ENCODE peak calls at places on chromosomes 4 and X, in six cellular contexts. One of them, this sample, is unnamed.

GRCh38 chr4:3207531-3208037 is 41.4 kb upstream of the MSANTD1 start:
- DNase-seq in HTR-8/SVneo: no peak
- DNase-seq in GM18507: no peak
- DNase-seq in NCI-H1417 treated with DMSO at 0.1 percent for 48 hours: no peak
- DNase-seq in DMS79: no peak
- DNase-seq in hepatocyte: peak; percentile 23
- DNase-seq in this sample: peak; percentile 47

GRCh38 chr4:77538574-77539157 is 67.0 kb upstream of the CXCL13 start:
- DNase-seq in HTR-8/SVneo: no peak
- DNase-seq in hepatocyte: peak; percentile 36
- DNase-seq in NCI-H1417 treated with DMSO at 0.1 percent for 48 hours: no peak
- DNase-seq in DMS79: peak; percentile 11
- DNase-seq in GM18507: no peak
- DNase-seq in this sample: no peak

GRCh38 chr4:75099321-75099720 is 166.4 kb downstream of the PARM1 start:
- DNase-seq in NCI-H1417 treated with DMSO at 0.1 percent for 48 hours: no peak
- DNase-seq in GM18507: no peak
- DNase-seq in DMS79: no peak
- DNase-seq in hepatocyte: no peak
- DNase-seq in HTR-8/SVneo: no peak
- DNase-seq in this sample: no peak

GRCh38 chrX:17046478-17047097 is 100.1 kb downstream of the REPS2 start:
- DNase-seq in GM18507: no peak
- DNase-seq in hepatocyte: peak; percentile 80
- DNase-seq in DMS79: peak; percentile 24
- DNase-seq in NCI-H1417 treated with DMSO at 0.1 percent for 48 hours: peak; percentile 29
- DNase-seq in HTR-8/SVneo: peak; percentile 72
- DNase-seq in this sample: peak; percentile 70

GRCh38 chrX:53918697-53919096 is 125.6 kb downstream of the PHF8 start:
- DNase-seq in NCI-H1417 treated with DMSO at 0.1 percent for 48 hours: no peak
- DNase-seq in GM18507: no peak
- DNase-seq in DMS79: no peak
- DNase-seq in hepatocyte: no peak
- DNase-seq in HTR-8/SVneo: no peak
- DNase-seq in this sample: no peak

GRCh38 chr4:70559216-70559830 is 32.7 kb upstream of the AMBN start:
- DNase-seq in NCI-H1417 treated with DMSO at 0.1 percent for 48 hours: peak; percentile 31
- DNase-seq in GM18507: peak; percentile 33
- DNase-seq in hepatocyte: peak; percentile 64
- DNase-seq in DMS79: no peak
- DNase-seq in HTR-8/SVneo: peak; percentile 41
- DNase-seq in this sample: peak; percentile 60

GRCh38 chr4:118787844-118788380 is 48.0 kb downstream of the SEC24D start:
- DNase-seq in HTR-8/SVneo: no peak
- DNase-seq in GM18507: no peak
- DNase-seq in NCI-H1417 treated with DMSO at 0.1 percent for 48 hours: no peak
- DNase-seq in DMS79: no peak
- DNase-seq in hepatocyte: no peak
- DNase-seq in this sample: peak; percentile 23

GRCh38 chrX:15404712-15405111 is 20.5 kb upstream of the VEGFD start:
- DNase-seq in hepatocyte: peak; percentile 3
- DNase-seq in NCI-H1417 treated with DMSO at 0.1 percent for 48 hours: no peak
- DNase-seq in HTR-8/SVneo: no peak
- DNase-seq in DMS79: no peak
- DNase-seq in GM18507: no peak
- DNase-seq in this sample: peak; percentile 53

GRCh38 chr4:139749313-139749712 is 83.7 kb downstream of the MGST2 start:
- DNase-seq in HTR-8/SVneo: no peak
- DNase-seq in hepatocyte: no peak
- DNase-seq in DMS79: no peak
- DNase-seq in GM18507: no peak
- DNase-seq in NCI-H1417 treated with DMSO at 0.1 percent for 48 hours: no peak
- DNase-seq in this sample: no peak

GRCh38 chrX:153642655-153643430 is 4.2 kb upstream of the DUSP9 start:
- DNase-seq in NCI-H1417 treated with DMSO at 0.1 percent for 48 hours: no peak
- DNase-seq in GM18507: no peak
- DNase-seq in DMS79: no peak
- DNase-seq in HTR-8/SVneo: no peak
- DNase-seq in hepatocyte: no peak
- DNase-seq in this sample: no peak

GRCh38 chr4:85823295-85823694 is 348.3 kb downstream of the ARHGAP24 start:
- DNase-seq in GM18507: no peak
- DNase-seq in HTR-8/SVneo: no peak
- DNase-seq in DMS79: no peak
- DNase-seq in NCI-H1417 treated with DMSO at 0.1 percent for 48 hours: no peak
- DNase-seq in hepatocyte: no peak
- DNase-seq in this sample: peak; percentile 73

GRCh38 chr4:4673070-4673469 is 131.2 kb upstream of the STX18 start:
- DNase-seq in HTR-8/SVneo: no peak
- DNase-seq in hepatocyte: peak; percentile 32
- DNase-seq in DMS79: no peak
- DNase-seq in GM18507: no peak
- DNase-seq in NCI-H1417 treated with DMSO at 0.1 percent for 48 hours: no peak
- DNase-seq in this sample: peak; percentile 88

GRCh38 chr4:54065282-54066087 is 1.1 kb upstream of the CHIC2 start:
- DNase-seq in GM18507: no peak
- DNase-seq in hepatocyte: no peak
- DNase-seq in HTR-8/SVneo: no peak
- DNase-seq in NCI-H1417 treated with DMSO at 0.1 percent for 48 hours: no peak
- DNase-seq in DMS79: no peak
- DNase-seq in this sample: peak; percentile 71

GRCh38 chrX:24266996-24267395 is 46.9 kb downstream of the SUPT20HL2 start:
- DNase-seq in HTR-8/SVneo: peak; percentile 45
- DNase-seq in hepatocyte: no peak
- DNase-seq in GM18507: no peak
- DNase-seq in DMS79: no peak
- DNase-seq in NCI-H1417 treated with DMSO at 0.1 percent for 48 hours: no peak
- DNase-seq in this sample: peak; percentile 69

GRCh38 chr4:13633671-13634070 is 6.1 kb upstream of the BOD1L1 start:
- DNase-seq in HTR-8/SVneo: no peak
- DNase-seq in DMS79: no peak
- DNase-seq in hepatocyte: no peak
- DNase-seq in NCI-H1417 treated with DMSO at 0.1 percent for 48 hours: no peak
- DNase-seq in GM18507: no peak
- DNase-seq in this sample: peak; percentile 19

GRCh38 chr4:26248647-26249046 is 72.2 kb upstream of the RBPJ start:
- DNase-seq in NCI-H1417 treated with DMSO at 0.1 percent for 48 hours: peak; percentile 3
- DNase-seq in GM18507: no peak
- DNase-seq in HTR-8/SVneo: no peak
- DNase-seq in DMS79: no peak
- DNase-seq in hepatocyte: no peak
- DNase-seq in this sample: no peak

This sample was measured in GM23248.